ENCODE peak calls at places on chromosomes 12 and 14, in six cellular contexts. One of them, this sample, is unnamed.

GRCh38 chr12:10249690-10250455 is 37.2 kb downstream of the GABARAPL1 start:
- ATAC-seq in upper lobe of left lung: no peak
- ATAC-seq in A549: no peak
- ATAC-seq in HepG2: no peak
- ATAC-seq in K562: no peak
- ATAC-seq in GM12878: no peak
- ATAC-seq in this sample: no peak

GRCh38 chr12:57101892-57102695 is 9.1 kb downstream of the STAT6 start:
- ATAC-seq in upper lobe of left lung: no peak
- ATAC-seq in A549: peak; percentile 58
- ATAC-seq in HepG2: peak; percentile 88
- ATAC-seq in K562: peak; percentile 83
- ATAC-seq in GM12878: peak; percentile 7
- ATAC-seq in this sample: no peak

GRCh38 chr14:65301862-65302539 is 110.5 kb upstream of the FUT8 start:
- ATAC-seq in upper lobe of left lung: no peak
- ATAC-seq in A549: no peak
- ATAC-seq in HepG2: peak; percentile 95
- ATAC-seq in K562: peak; percentile 91
- ATAC-seq in GM12878: peak; percentile 79
- ATAC-seq in this sample: no peak

GRCh38 chr12:122651520-122652224 is 51.5 kb downstream of the HCAR2 start:
- ATAC-seq in upper lobe of left lung: no peak
- ATAC-seq in A549: no peak
- ATAC-seq in HepG2: no peak
- ATAC-seq in K562: no peak
- ATAC-seq in GM12878: no peak
- ATAC-seq in this sample: no peak

GRCh38 chr14:103775506-103775905 is 59.9 kb downstream of the ZFYVE21 start:
- ATAC-seq in upper lobe of left lung: no peak
- ATAC-seq in A549: no peak
- ATAC-seq in HepG2: no peak
- ATAC-seq in K562: no peak
- ATAC-seq in GM12878: no peak
- ATAC-seq in this sample: no peak

GRCh38 chr14:50954811-50955372 is 10.6 kb upstream of the PYGL start:
- ATAC-seq in upper lobe of left lung: no peak
- ATAC-seq in A549: peak; percentile 73
- ATAC-seq in HepG2: peak; percentile 66
- ATAC-seq in K562: peak; percentile 72
- ATAC-seq in GM12878: peak; percentile 78
- ATAC-seq in this sample: peak; percentile 30

GRCh38 chr14:91138511-91139359 is 24.9 kb downstream of the DGLUCY start:
- ATAC-seq in upper lobe of left lung: peak; percentile 28
- ATAC-seq in A549: peak; percentile 54
- ATAC-seq in HepG2: peak; percentile 72
- ATAC-seq in K562: peak; percentile 89
- ATAC-seq in GM12878: peak; percentile 70
- ATAC-seq in this sample: no peak

GRCh38 chr12:39788235-39788634 is 168.6 kb upstream of the ABCD2 start:
- ATAC-seq in upper lobe of left lung: no peak
- ATAC-seq in A549: no peak
- ATAC-seq in HepG2: no peak
- ATAC-seq in K562: no peak
- ATAC-seq in GM12878: no peak
- ATAC-seq in this sample: no peak

GRCh38 chr12:58925111-58925732 is 4.9 kb upstream of the LRIG3 start:
- ATAC-seq in upper lobe of left lung: no peak
- ATAC-seq in A549: no peak
- ATAC-seq in HepG2: no peak
- ATAC-seq in K562: no peak
- ATAC-seq in GM12878: no peak
- ATAC-seq in this sample: no peak

GRCh38 chr12:111616177-111616623 is 17.1 kb upstream of the ATXN2 start:
- ATAC-seq in upper lobe of left lung: no peak
- ATAC-seq in A549: no peak
- ATAC-seq in HepG2: peak; percentile 76
- ATAC-seq in K562: no peak
- ATAC-seq in GM12878: no peak
- ATAC-seq in this sample: peak; percentile 70

GRCh38 chr12:3152892-3153291 is 75.7 kb downstream of the TSPAN9 start:
- ATAC-seq in upper lobe of left lung: peak; percentile 6
- ATAC-seq in A549: no peak
- ATAC-seq in HepG2: no peak
- ATAC-seq in K562: no peak
- ATAC-seq in GM12878: no peak
- ATAC-seq in this sample: no peak

GRCh38 chr12:59699408-59700144 is 103.7 kb downstream of the SLC16A7 start:
- ATAC-seq in upper lobe of left lung: no peak
- ATAC-seq in A549: no peak
- ATAC-seq in HepG2: no peak
- ATAC-seq in K562: no peak
- ATAC-seq in GM12878: no peak
- ATAC-seq in this sample: peak; percentile 69

GRCh38 chr12:17304503-17305347 is 698.8 kb upstream of the LMO3 start:
- ATAC-seq in upper lobe of left lung: no peak
- ATAC-seq in A549: peak; percentile 91
- ATAC-seq in HepG2: no peak
- ATAC-seq in K562: no peak
- ATAC-seq in GM12878: peak; percentile 49
- ATAC-seq in this sample: no peak

GRCh38 chr14:72024043-72024407 is 91.8 kb downstream of the RGS6 start:
- ATAC-seq in upper lobe of left lung: no peak
- ATAC-seq in A549: peak; percentile 50
- ATAC-seq in HepG2: peak; percentile 35
- ATAC-seq in K562: no peak
- ATAC-seq in GM12878: peak; percentile 90
- ATAC-seq in this sample: no peak

GRCh38 chr12:100142851-100143559 is at the start of gene BLTP3B:
- ATAC-seq in upper lobe of left lung: peak; percentile 98
- ATAC-seq in A549: peak; percentile 87
- ATAC-seq in HepG2: peak; percentile 91
- ATAC-seq in K562: peak; percentile 93
- ATAC-seq in GM12878: peak; percentile 92
- ATAC-seq in this sample: peak; percentile 94

GRCh38 chr12:31518680-31519227 is 72.2 kb downstream of the DENND5B start:
- ATAC-seq in upper lobe of left lung: no peak
- ATAC-seq in A549: peak; percentile 94
- ATAC-seq in HepG2: no peak
- ATAC-seq in K562: no peak
- ATAC-seq in GM12878: no peak
- ATAC-seq in this sample: no peak

GRCh38 chr14:100621806-100622205 is 34.6 kb upstream of the BEGAIN start:
- ATAC-seq in upper lobe of left lung: no peak
- ATAC-seq in A549: no peak
- ATAC-seq in HepG2: no peak
- ATAC-seq in K562: peak; percentile 100
- ATAC-seq in GM12878: peak; percentile 47
- ATAC-seq in this sample: no peak

GRCh38 chr12:32272465-32272864 is 126.9 kb upstream of the FGD4 start:
- ATAC-seq in upper lobe of left lung: no peak
- ATAC-seq in A549: no peak
- ATAC-seq in HepG2: no peak
- ATAC-seq in K562: no peak
- ATAC-seq in GM12878: peak; percentile 61
- ATAC-seq in this sample: no peak

GRCh38 chr14:100660498-100661339 is 66.0 kb upstream of the DLK1 start:
- ATAC-seq in upper lobe of left lung: no peak
- ATAC-seq in A549: no peak
- ATAC-seq in HepG2: peak; percentile 21
- ATAC-seq in K562: no peak
- ATAC-seq in GM12878: no peak
- ATAC-seq in this sample: no peak

GRCh38 chr12:131831635-131832041 is 3.4 kb downstream of the MMP17 start:
- ATAC-seq in upper lobe of left lung: no peak
- ATAC-seq in A549: no peak
- ATAC-seq in HepG2: no peak
- ATAC-seq in K562: no peak
- ATAC-seq in GM12878: no peak
- ATAC-seq in this sample: no peak

GRCh38 chr14:55353686-55354467 is 57.8 kb downstream of the ATG14 start:
- ATAC-seq in upper lobe of left lung: no peak
- ATAC-seq in A549: no peak
- ATAC-seq in HepG2: no peak
- ATAC-seq in K562: no peak
- ATAC-seq in GM12878: no peak
- ATAC-seq in this sample: no peak

GRCh38 chr12:116508145-116509121 is 50.7 kb upstream of the MAP1LC3B2 start:
- ATAC-seq in upper lobe of left lung: no peak
- ATAC-seq in A549: peak; percentile 84
- ATAC-seq in HepG2: no peak
- ATAC-seq in K562: peak; percentile 81
- ATAC-seq in GM12878: peak; percentile 61
- ATAC-seq in this sample: peak; percentile 70

GRCh38 chr14:62143235-62143634 is 381.0 kb downstream of the SNAPC1 start:
- ATAC-seq in upper lobe of left lung: peak; percentile 79
- ATAC-seq in A549: no peak
- ATAC-seq in HepG2: no peak
- ATAC-seq in K562: no peak
- ATAC-seq in GM12878: no peak
- ATAC-seq in this sample: peak; percentile 39

GRCh38 chr12:116297224-116297834 is 19.8 kb upstream of the MED13L start:
- ATAC-seq in upper lobe of left lung: no peak
- ATAC-seq in A549: no peak
- ATAC-seq in HepG2: no peak
- ATAC-seq in K562: no peak
- ATAC-seq in GM12878: no peak
- ATAC-seq in this sample: no peak

GRCh38 chr12:6047249-6048227 is 76.9 kb downstream of the VWF start:
- ATAC-seq in upper lobe of left lung: no peak
- ATAC-seq in A549: peak; percentile 22
- ATAC-seq in HepG2: no peak
- ATAC-seq in K562: no peak
- ATAC-seq in GM12878: no peak
- ATAC-seq in this sample: peak; percentile 10

GRCh38 chr14:81694419-81694818 is 160.8 kb upstream of the SEL1L start:
- ATAC-seq in upper lobe of left lung: no peak
- ATAC-seq in A549: no peak
- ATAC-seq in HepG2: no peak
- ATAC-seq in K562: no peak
- ATAC-seq in GM12878: no peak
- ATAC-seq in this sample: no peak

GRCh38 chr14:79062226-79062625 is 892.1 kb downstream of the NRXN3 start:
- ATAC-seq in upper lobe of left lung: no peak
- ATAC-seq in A549: no peak
- ATAC-seq in HepG2: no peak
- ATAC-seq in K562: no peak
- ATAC-seq in GM12878: no peak
- ATAC-seq in this sample: no peak

GRCh38 chr14:85596562-85596961 is 66.6 kb downstream of the FLRT2 start:
- ATAC-seq in upper lobe of left lung: no peak
- ATAC-seq in A549: no peak
- ATAC-seq in HepG2: no peak
- ATAC-seq in K562: no peak
- ATAC-seq in GM12878: no peak
- ATAC-seq in this sample: no peak

GRCh38 chr12:124497039-124497438 is 70.4 kb downstream of the NCOR2 start:
- ATAC-seq in upper lobe of left lung: no peak
- ATAC-seq in A549: no peak
- ATAC-seq in HepG2: no peak
- ATAC-seq in K562: no peak
- ATAC-seq in GM12878: no peak
- ATAC-seq in this sample: no peak

GRCh38 chr14:41605550-41606248 is 977 bp upstream of the LRFN5 start:
- ATAC-seq in upper lobe of left lung: peak; percentile 56
- ATAC-seq in A549: no peak
- ATAC-seq in HepG2: peak; percentile 10
- ATAC-seq in K562: peak; percentile 12
- ATAC-seq in GM12878: no peak
- ATAC-seq in this sample: peak; percentile 19

GRCh38 chr12:24307716-24308335 is 358.4 kb upstream of the SOX5 start:
- ATAC-seq in upper lobe of left lung: peak; percentile 65
- ATAC-seq in A549: no peak
- ATAC-seq in HepG2: no peak
- ATAC-seq in K562: no peak
- ATAC-seq in GM12878: no peak
- ATAC-seq in this sample: no peak

GRCh38 chr14:92507174-92507768 is 6.3 kb upstream of the RIN3 start:
- ATAC-seq in upper lobe of left lung: peak; percentile 69
- ATAC-seq in A549: no peak
- ATAC-seq in HepG2: no peak
- ATAC-seq in K562: no peak
- ATAC-seq in GM12878: peak; percentile 82
- ATAC-seq in this sample: no peak
- TF ChIP-seq EP300 in upper lobe of left lung: no peak
- TF ChIP-seq EP300 in A549: no peak
- TF ChIP-seq EP300 in HepG2: no peak
- TF ChIP-seq EP300 in K562: no peak
- TF ChIP-seq EP300 in GM12878: no peak
- TF ChIP-seq EP300 in this sample: no peak

GRCh38 chr12:50111693-50112455 is at the start of gene COX14:
- ATAC-seq in upper lobe of left lung: peak; percentile 98
- ATAC-seq in A549: peak; percentile 87
- ATAC-seq in HepG2: peak; percentile 82
- ATAC-seq in K562: peak; percentile 92
- ATAC-seq in GM12878: peak; percentile 87
- ATAC-seq in this sample: peak; percentile 95
- TF ChIP-seq EP300 in upper lobe of left lung: peak; percentile 95
- TF ChIP-seq EP300 in A549: no peak
- TF ChIP-seq EP300 in HepG2: no peak
- TF ChIP-seq EP300 in K562: no peak
- TF ChIP-seq EP300 in GM12878: no peak
- TF ChIP-seq EP300 in this sample: no peak

GRCh38 chr12:52689239-52689638 is 9.0 kb upstream of the KRT1 start:
- ATAC-seq in upper lobe of left lung: no peak
- ATAC-seq in A549: no peak
- ATAC-seq in HepG2: no peak
- ATAC-seq in K562: no peak
- ATAC-seq in GM12878: no peak
- ATAC-seq in this sample: no peak
- TF ChIP-seq EP300 in upper lobe of left lung: no peak
- TF ChIP-seq EP300 in A549: no peak
- TF ChIP-seq EP300 in HepG2: no peak
- TF ChIP-seq EP300 in K562: no peak
- TF ChIP-seq EP300 in GM12878: no peak
- TF ChIP-seq EP300 in this sample: no peak

GRCh38 chr14:94801225-94801624 is 31.3 kb upstream of the GSC start:
- ATAC-seq in upper lobe of left lung: no peak
- ATAC-seq in A549: no peak
- ATAC-seq in HepG2: no peak
- ATAC-seq in K562: no peak
- ATAC-seq in GM12878: no peak
- ATAC-seq in this sample: no peak

DNA sequence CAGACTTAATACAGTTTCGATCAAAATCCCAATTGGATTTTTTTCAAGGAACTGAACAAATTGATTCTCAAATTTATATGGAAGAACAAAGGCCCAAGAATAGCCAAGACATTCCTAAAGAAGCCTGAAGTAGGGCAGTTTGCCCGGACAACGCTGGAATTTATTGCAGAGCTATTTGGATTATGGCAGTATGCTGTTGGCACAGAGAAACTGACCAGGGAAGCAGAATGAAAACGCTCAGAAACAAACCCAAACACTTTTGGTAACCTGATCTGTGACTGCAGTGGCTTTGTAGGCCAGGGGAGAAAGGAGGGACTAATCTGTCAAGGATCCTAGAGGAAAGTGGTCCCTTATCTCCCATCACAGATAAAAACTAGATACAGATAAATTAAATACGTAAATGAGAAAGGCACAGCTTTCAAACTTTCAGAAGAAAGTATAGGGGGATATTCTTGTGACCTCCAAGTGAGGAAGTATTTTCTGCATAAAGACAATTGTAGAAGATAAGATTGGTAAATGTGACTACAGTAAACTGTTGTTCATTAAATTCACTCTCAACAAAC is 35.9 kb upstream of the GSC start:
- ATAC-seq in upper lobe of left lung: no peak
- ATAC-seq in A549: no peak
- ATAC-seq in HepG2: no peak
- ATAC-seq in K562: no peak
- ATAC-seq in GM12878: no peak
- ATAC-seq in this sample: no peak
- TF ChIP-seq EP300 in upper lobe of left lung: no peak
- TF ChIP-seq EP300 in A549: no peak
- TF ChIP-seq EP300 in HepG2: no peak
- TF ChIP-seq EP300 in K562: no peak
- TF ChIP-seq EP300 in GM12878: no peak
- TF ChIP-seq EP300 in this sample: no peak